ENCODE peak calls at places on chromosomes 7 and 10, in ten cellular contexts. One of them, this sample, is unnamed.

GRCh38 chr10:114920459-114920858 is 17.5 kb upstream of the TRUB1 start:
- DNase-seq in glutamatergic neuron: no peak
- DNase-seq in OCI-LY7: no peak
- DNase-seq in RWPE1: peak; percentile 28
- DNase-seq in endothelial cell: no peak
- DNase-seq in AG04450: no peak
- DNase-seq in thoracic aorta: no peak
- DNase-seq in A549: no peak
- DNase-seq in mammary epithelial cell: peak; percentile 46
- DNase-seq in GM06990: no peak
- DNase-seq in this sample: no peak

GRCh38 chr10:101817542-101818118 is 614 bp downstream of the OGA start:
- DNase-seq in mammary epithelial cell: peak; percentile 93
- DNase-seq in glutamatergic neuron: no peak
- DNase-seq in AG04450: peak; percentile 90
- DNase-seq in GM06990: peak; percentile 46
- DNase-seq in OCI-LY7: peak; percentile 61
- DNase-seq in thoracic aorta: peak; percentile 84
- DNase-seq in endothelial cell: no peak
- DNase-seq in A549: peak; percentile 91
- DNase-seq in RWPE1: peak; percentile 93
- DNase-seq in this sample: peak; percentile 68

GRCh38 chr10:29540016-29540415 is 94.8 kb downstream of the SVIL start:
- DNase-seq in RWPE1: no peak
- DNase-seq in mammary epithelial cell: no peak
- DNase-seq in endothelial cell: no peak
- DNase-seq in GM06990: no peak
- DNase-seq in OCI-LY7: no peak
- DNase-seq in thoracic aorta: no peak
- DNase-seq in AG04450: no peak
- DNase-seq in A549: no peak
- DNase-seq in glutamatergic neuron: no peak
- DNase-seq in this sample: no peak

GRCh38 chr7:100132697-100133137 is 6.0 kb downstream of the MBLAC1 start:
- DNase-seq in GM06990: no peak
- DNase-seq in mammary epithelial cell: peak; percentile 42
- DNase-seq in OCI-LY7: peak; percentile 81
- DNase-seq in glutamatergic neuron: peak; percentile 77
- DNase-seq in thoracic aorta: no peak
- DNase-seq in RWPE1: peak; percentile 77
- DNase-seq in AG04450: no peak
- DNase-seq in endothelial cell: peak; percentile 70
- DNase-seq in A549: peak; percentile 74
- DNase-seq in this sample: peak; percentile 78

GRCh38 chr10:12849351-12850181 is 151.9 kb downstream of the CCDC3 start:
- DNase-seq in endothelial cell: no peak
- DNase-seq in GM06990: no peak
- DNase-seq in AG04450: no peak
- DNase-seq in glutamatergic neuron: no peak
- DNase-seq in thoracic aorta: no peak
- DNase-seq in OCI-LY7: no peak
- DNase-seq in RWPE1: no peak
- DNase-seq in mammary epithelial cell: peak; percentile 61
- DNase-seq in A549: no peak
- DNase-seq in this sample: peak; percentile 30

GRCh38 chr10:104033401-104033930 is 52.2 kb downstream of the COL17A1 start:
- DNase-seq in endothelial cell: no peak
- DNase-seq in RWPE1: no peak
- DNase-seq in thoracic aorta: no peak
- DNase-seq in glutamatergic neuron: no peak
- DNase-seq in GM06990: no peak
- DNase-seq in mammary epithelial cell: no peak
- DNase-seq in AG04450: no peak
- DNase-seq in A549: no peak
- DNase-seq in OCI-LY7: no peak
- DNase-seq in this sample: no peak

GRCh38 chr7:85924062-85924461 is 719.6 kb upstream of the GRM3 start:
- DNase-seq in OCI-LY7: no peak
- DNase-seq in RWPE1: no peak
- DNase-seq in thoracic aorta: no peak
- DNase-seq in mammary epithelial cell: no peak
- DNase-seq in GM06990: no peak
- DNase-seq in A549: no peak
- DNase-seq in endothelial cell: no peak
- DNase-seq in glutamatergic neuron: no peak
- DNase-seq in AG04450: no peak
- DNase-seq in this sample: no peak

GRCh38 chr7:2952316-2952715 is 91.4 kb downstream of the CARD11 start:
- DNase-seq in glutamatergic neuron: no peak
- DNase-seq in GM06990: no peak
- DNase-seq in mammary epithelial cell: no peak
- DNase-seq in A549: no peak
- DNase-seq in RWPE1: no peak
- DNase-seq in thoracic aorta: no peak
- DNase-seq in endothelial cell: no peak
- DNase-seq in AG04450: no peak
- DNase-seq in OCI-LY7: no peak
- DNase-seq in this sample: no peak

GRCh38 chr10:4167216-4167615 is 382.2 kb upstream of the KLF6 start:
- DNase-seq in A549: no peak
- DNase-seq in mammary epithelial cell: no peak
- DNase-seq in OCI-LY7: no peak
- DNase-seq in RWPE1: no peak
- DNase-seq in glutamatergic neuron: no peak
- DNase-seq in AG04450: no peak
- DNase-seq in thoracic aorta: no peak
- DNase-seq in endothelial cell: no peak
- DNase-seq in GM06990: no peak
- DNase-seq in this sample: no peak

GRCh38 chr10:81848931-81849330 is 26.1 kb upstream of the NRG3 start:
- DNase-seq in endothelial cell: no peak
- DNase-seq in A549: no peak
- DNase-seq in GM06990: no peak
- DNase-seq in mammary epithelial cell: no peak
- DNase-seq in thoracic aorta: no peak
- DNase-seq in glutamatergic neuron: no peak
- DNase-seq in AG04450: no peak
- DNase-seq in OCI-LY7: no peak
- DNase-seq in RWPE1: no peak
- DNase-seq in this sample: no peak

GRCh38 chr7:126541416-126541815 is 711.3 kb downstream of the GRM8 start:
- DNase-seq in OCI-LY7: no peak
- DNase-seq in thoracic aorta: no peak
- DNase-seq in GM06990: no peak
- DNase-seq in endothelial cell: no peak
- DNase-seq in RWPE1: no peak
- DNase-seq in glutamatergic neuron: no peak
- DNase-seq in AG04450: no peak
- DNase-seq in A549: no peak
- DNase-seq in mammary epithelial cell: no peak
- DNase-seq in this sample: no peak

DNA sequence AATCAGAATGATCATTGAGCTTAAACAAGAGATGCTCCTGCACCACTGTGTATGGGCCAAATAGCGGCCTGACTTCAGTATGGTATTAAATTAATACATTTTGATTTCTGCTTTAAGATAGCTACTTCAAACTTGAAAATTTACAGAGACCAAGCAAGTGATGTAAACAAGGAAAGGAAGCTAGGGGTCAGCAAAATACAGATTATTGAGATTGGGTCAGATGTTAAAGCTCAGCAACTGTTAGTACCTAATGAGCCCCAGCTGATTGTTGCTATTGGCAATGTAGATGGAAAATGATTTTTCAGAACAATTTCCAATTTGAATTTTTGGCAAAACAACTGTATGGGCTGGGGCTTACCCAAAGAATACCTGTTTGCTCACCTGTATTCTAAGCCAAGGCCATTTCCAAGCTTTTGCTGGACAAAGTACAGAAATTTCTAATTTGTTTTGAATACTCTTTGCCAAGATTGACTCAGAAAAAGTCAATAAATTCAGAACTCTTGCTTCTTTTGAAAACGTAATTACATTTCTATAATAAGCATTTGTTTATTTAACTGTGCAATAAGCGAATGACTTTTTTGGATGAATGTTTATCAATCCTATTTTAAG is 23.0 kb upstream of the DLD start:
- DNase-seq in GM06990: no peak
- DNase-seq in OCI-LY7: no peak
- DNase-seq in RWPE1: no peak
- DNase-seq in mammary epithelial cell: no peak
- DNase-seq in A549: no peak
- DNase-seq in AG04450: no peak
- DNase-seq in thoracic aorta: no peak
- DNase-seq in endothelial cell: no peak
- DNase-seq in glutamatergic neuron: no peak
- DNase-seq in this sample: no peak
- TF ChIP-seq CTCF in GM06990: no peak
- TF ChIP-seq CTCF in OCI-LY7: no peak
- TF ChIP-seq CTCF in RWPE1: no peak
- TF ChIP-seq CTCF in mammary epithelial cell: no peak
- TF ChIP-seq CTCF in A549: no peak
- TF ChIP-seq CTCF in AG04450: no peak
- TF ChIP-seq CTCF in thoracic aorta: no peak
- TF ChIP-seq CTCF in endothelial cell: no peak
- TF ChIP-seq CTCF in glutamatergic neuron: no peak
- TF ChIP-seq CTCF in this sample: no peak

DNA sequence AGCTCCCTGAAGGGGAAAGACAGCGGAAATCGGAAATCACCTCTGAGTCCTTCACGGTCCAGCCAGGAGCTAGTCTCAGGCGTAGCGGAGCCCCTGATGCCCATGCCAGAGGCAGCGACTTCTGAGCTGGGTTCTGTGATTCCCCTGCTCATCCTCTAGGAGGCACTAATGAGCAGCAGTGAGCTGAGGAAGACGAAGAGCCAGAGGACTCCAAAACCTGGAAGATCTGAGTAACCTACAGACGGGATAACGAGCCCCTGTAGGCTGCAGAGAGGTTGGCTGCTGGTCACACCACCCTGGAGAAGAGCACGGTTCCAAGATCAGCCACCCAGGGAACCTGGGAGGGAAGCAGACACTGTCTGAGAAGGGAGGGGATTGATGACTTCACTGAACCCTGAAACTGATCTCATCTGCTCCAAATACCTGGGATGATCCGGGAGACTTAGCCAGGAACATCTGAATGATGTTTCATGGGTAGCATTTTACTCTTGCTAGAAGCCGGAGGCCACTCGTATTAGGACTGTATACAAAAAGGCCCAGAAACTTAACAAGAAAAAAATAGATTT is 304.1 kb downstream of the PAXIP1 start:
- DNase-seq in A549: peak; percentile 14
- DNase-seq in AG04450: no peak
- DNase-seq in RWPE1: no peak
- DNase-seq in thoracic aorta: no peak
- DNase-seq in mammary epithelial cell: no peak
- DNase-seq in OCI-LY7: peak; percentile 3
- DNase-seq in GM06990: no peak
- DNase-seq in glutamatergic neuron: no peak
- DNase-seq in endothelial cell: peak; percentile 49
- DNase-seq in this sample: no peak
- TF ChIP-seq CTCF in A549: peak; percentile 7
- TF ChIP-seq CTCF in AG04450: no peak
- TF ChIP-seq CTCF in RWPE1: no peak
- TF ChIP-seq CTCF in thoracic aorta: no peak
- TF ChIP-seq CTCF in mammary epithelial cell: no peak
- TF ChIP-seq CTCF in OCI-LY7: peak; percentile 74
- TF ChIP-seq CTCF in GM06990: peak; percentile 60
- TF ChIP-seq CTCF in glutamatergic neuron: no peak
- TF ChIP-seq CTCF in endothelial cell: peak; percentile 66
- TF ChIP-seq CTCF in this sample: peak; percentile 44

DNA sequence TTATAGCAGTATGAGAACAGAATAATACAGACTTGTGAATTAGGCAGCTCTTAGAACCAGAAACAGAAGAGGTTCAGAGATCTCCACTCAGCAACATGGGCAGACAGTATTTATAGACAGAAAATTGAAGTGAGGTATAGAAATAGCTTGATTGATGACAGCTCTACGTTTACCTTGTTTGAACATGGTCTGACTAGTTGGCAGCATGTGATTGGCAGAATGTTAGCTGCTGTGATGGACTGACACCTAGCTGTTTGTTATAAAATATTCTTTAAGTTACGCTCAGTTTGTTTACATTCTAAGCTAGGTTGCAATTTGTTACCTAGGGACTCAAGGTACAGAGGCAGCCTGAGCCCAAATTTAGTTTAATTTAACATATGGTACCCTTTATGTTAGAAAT is 73.7 kb upstream of the TMEM229A start:
- DNase-seq in RWPE1: no peak
- DNase-seq in endothelial cell: no peak
- DNase-seq in mammary epithelial cell: no peak
- DNase-seq in glutamatergic neuron: no peak
- DNase-seq in thoracic aorta: no peak
- DNase-seq in GM06990: no peak
- DNase-seq in AG04450: no peak
- DNase-seq in OCI-LY7: no peak
- DNase-seq in A549: no peak
- DNase-seq in this sample: no peak
- TF ChIP-seq CTCF in RWPE1: no peak
- TF ChIP-seq CTCF in endothelial cell: no peak
- TF ChIP-seq CTCF in mammary epithelial cell: no peak
- TF ChIP-seq CTCF in glutamatergic neuron: no peak
- TF ChIP-seq CTCF in thoracic aorta: no peak
- TF ChIP-seq CTCF in GM06990: no peak
- TF ChIP-seq CTCF in AG04450: no peak
- TF ChIP-seq CTCF in OCI-LY7: no peak
- TF ChIP-seq CTCF in A549: no peak
- TF ChIP-seq CTCF in this sample: no peak

GRCh38 chr7:44967571-44968446 is 11.0 kb downstream of the MYO1G start:
- DNase-seq in OCI-LY7: no peak
- DNase-seq in endothelial cell: peak; percentile 61
- DNase-seq in A549: peak; percentile 57
- DNase-seq in RWPE1: no peak
- DNase-seq in mammary epithelial cell: no peak
- DNase-seq in AG04450: no peak
- DNase-seq in GM06990: no peak
- DNase-seq in thoracic aorta: no peak
- DNase-seq in glutamatergic neuron: no peak
- DNase-seq in this sample: peak; percentile 10
- TF ChIP-seq CTCF in OCI-LY7: no peak
- TF ChIP-seq CTCF in endothelial cell: no peak
- TF ChIP-seq CTCF in A549: peak; percentile 23
- TF ChIP-seq CTCF in RWPE1: no peak
- TF ChIP-seq CTCF in mammary epithelial cell: peak; percentile 27
- TF ChIP-seq CTCF in AG04450: peak; percentile 34
- TF ChIP-seq CTCF in GM06990: peak; percentile 22
- TF ChIP-seq CTCF in thoracic aorta: no peak
- TF ChIP-seq CTCF in glutamatergic neuron: no peak
- TF ChIP-seq CTCF in this sample: no peak

GRCh38 chr7:139827042-139827441 is 2.0 kb upstream of the TBXAS1 start:
- DNase-seq in glutamatergic neuron: no peak
- DNase-seq in thoracic aorta: no peak
- DNase-seq in mammary epithelial cell: no peak
- DNase-seq in AG04450: no peak
- DNase-seq in A549: peak; percentile 13
- DNase-seq in endothelial cell: no peak
- DNase-seq in GM06990: no peak
- DNase-seq in RWPE1: no peak
- DNase-seq in OCI-LY7: peak; percentile 20
- DNase-seq in this sample: peak; percentile 34
- TF ChIP-seq CTCF in glutamatergic neuron: no peak
- TF ChIP-seq CTCF in thoracic aorta: no peak
- TF ChIP-seq CTCF in mammary epithelial cell: peak; percentile 13
- TF ChIP-seq CTCF in AG04450: no peak
- TF ChIP-seq CTCF in A549: no peak
- TF ChIP-seq CTCF in endothelial cell: no peak
- TF ChIP-seq CTCF in GM06990: peak; percentile 40
- TF ChIP-seq CTCF in RWPE1: no peak
- TF ChIP-seq CTCF in OCI-LY7: peak; percentile 32
- TF ChIP-seq CTCF in this sample: no peak

GRCh38 chr7:30903146-30903545 is 8.5 kb upstream of the AQP1 start:
- DNase-seq in OCI-LY7: no peak
- DNase-seq in RWPE1: no peak
- DNase-seq in AG04450: no peak
- DNase-seq in GM06990: no peak
- DNase-seq in glutamatergic neuron: no peak
- DNase-seq in mammary epithelial cell: no peak
- DNase-seq in A549: no peak
- DNase-seq in endothelial cell: no peak
- DNase-seq in thoracic aorta: no peak
- DNase-seq in this sample: no peak
- TF ChIP-seq CTCF in OCI-LY7: no peak
- TF ChIP-seq CTCF in RWPE1: no peak
- TF ChIP-seq CTCF in AG04450: no peak
- TF ChIP-seq CTCF in GM06990: no peak
- TF ChIP-seq CTCF in glutamatergic neuron: no peak
- TF ChIP-seq CTCF in mammary epithelial cell: no peak
- TF ChIP-seq CTCF in A549: no peak
- TF ChIP-seq CTCF in endothelial cell: no peak
- TF ChIP-seq CTCF in thoracic aorta: no peak
- TF ChIP-seq CTCF in this sample: no peak

This sample was measured in activated CD8-positive, alpha-beta T cell treated with anti-CD3 and anti-CD28 coated beads for 36 hours.